ENCODE peak calls at places on chromosomes 16 and 17, in nine cellular contexts. A, I, L, E, G, Y, Q, O and W are unnamed samples.

GRCh38 chr17:51496378-51496777 is 236.0 kb downstream of the UTP18 start:
- DNase-seq in A (no peak), I (no peak), L (no peak), E (no peak), G (no peak), Y (no peak), Q (no peak), O (no peak), W (no peak)

GRCh38 chr17:20241855-20242254 is 225.5 kb downstream of the LGALS9B start:
- DNase-seq in A (no peak), I (no peak), L (no peak), E (no peak), G (no peak), Y (no peak), Q (no peak), O (no peak), W (no peak)

GRCh38 chr17:56939869-56940484 is 20.9 kb downstream of the COIL start:
- DNase-seq in A (peak; percentile 87), I (peak; percentile 46), L (no peak), E (peak; percentile 71), G (no peak), Y (peak; percentile 64), Q (no peak), O (peak; percentile 68), W (no peak)

GRCh38 chr16:86496262-86496928 is 13.9 kb upstream of the FOXF1 start:
- DNase-seq in A (no peak), I (no peak), L (no peak), E (peak; percentile 40), G (no peak), Y (no peak), Q (no peak), O (no peak), W (no peak)

GRCh38 chr16:90019543-90020259 is 445 bp upstream of the DBNDD1 start:
- DNase-seq in A (peak; percentile 85), I (peak; percentile 67), L (no peak), E (peak; percentile 87), G (no peak), Y (peak; percentile 58), Q (peak; percentile 80), O (peak; percentile 77), W (no peak)

GRCh38 chr17:41211845-41212466 is 14.5 kb upstream of the KRTAP9-2 start:
- DNase-seq in A (peak; percentile 58), I (no peak), L (no peak), E (no peak), G (no peak), Y (peak; percentile 80), Q (no peak), O (peak; percentile 69), W (no peak)

GRCh38 chr16:84423416-84423837 is 55.1 kb downstream of the ATP2C2 start:
- DNase-seq in A (peak; percentile 67), I (no peak), L (no peak), E (peak; percentile 52), G (no peak), Y (peak; percentile 32), Q (no peak), O (peak; percentile 66), W (no peak)

GRCh38 chr16:87702325-87702811 is 63.4 kb downstream of the KLHDC4 start:
- DNase-seq in A (peak; percentile 44), I (no peak), L (peak; percentile 6), E (peak; percentile 93), G (no peak), Y (no peak), Q (peak; percentile 67), O (peak; percentile 33), W (no peak)

GRCh38 chr16:11909653-11910551 is 5.9 kb downstream of the GSPT1 start:
- DNase-seq in A (no peak), I (no peak), L (no peak), E (no peak), G (no peak), Y (no peak), Q (no peak), O (peak; percentile 87), W (no peak)

GRCh38 chr17:52419256-52419655 is 260.7 kb upstream of the CA10 start:
- DNase-seq in A (no peak), I (no peak), L (no peak), E (no peak), G (peak; percentile 96), Y (no peak), Q (no peak), O (no peak), W (no peak)

GRCh38 chr16:58378401-58378800 is 13.9 kb upstream of the GINS3 start:
- DNase-seq in A (peak; percentile 56), I (no peak), L (no peak), E (no peak), G (no peak), Y (no peak), Q (no peak), O (no peak), W (no peak)

GRCh38 chr17:29778936-29779811 is 150.9 kb downstream of the SSH2 start:
- DNase-seq in A (peak; percentile 66), I (peak; percentile 43), L (peak; percentile 64), E (peak; percentile 76), G (peak; percentile 72), Y (peak; percentile 59), Q (peak; percentile 75), O (peak; percentile 61), W (peak; percentile 78)

GRCh38 chr16:695355-696089 is 5.3 kb upstream of the WDR24 start:
- DNase-seq in A (no peak), I (peak; percentile 84), L (peak; percentile 38), E (peak; percentile 90), G (no peak), Y (peak; percentile 89), Q (peak; percentile 57), O (no peak), W (peak; percentile 77)

GRCh38 chr17:82121660-82122629 is 23.9 kb upstream of the FASN start:
- DNase-seq in A (no peak), I (no peak), L (no peak), E (no peak), G (no peak), Y (no peak), Q (no peak), O (no peak), W (no peak)

GRCh38 chr16:67961551-67961957 is 6.9 kb downstream of the SLC12A4 start:
- DNase-seq in A (no peak), I (no peak), L (no peak), E (no peak), G (peak; percentile 97), Y (peak; percentile 99), Q (no peak), O (no peak), W (no peak)

GRCh38 chr17:31829649-31830048 is 29.4 kb downstream of the COPRS start:
- DNase-seq in A (no peak), I (no peak), L (no peak), E (no peak), G (no peak), Y (no peak), Q (no peak), O (no peak), W (no peak)